ENCODE peak calls at places on chromosomes 12 and 14, in four cellular contexts. O is H1, Z is HepG2, S is K562. X is an unnamed sample.

GRCh38 chr12:88931598-88931997 is 351.3 kb upstream of the KITLG start:
- DNase-seq in O (no peak), Z (peak), S (no peak), X (no peak)

GRCh38 chr14:99633141-99633540 is 11.8 kb upstream of the HHIPL1 start:
- DNase-seq in O (no peak), Z (no peak), S (no peak), X (no peak)

GRCh38 chr14:105582639-105583038 is 56.3 kb downstream of the TMEM121 start:
- DNase-seq in O (no peak), Z (peak), S (no peak), X (no peak)

GRCh38 chr14:105093426-105094192 is 28.4 kb upstream of the GPR132 start:
- DNase-seq in O (peak), Z (peak), S (peak), X (peak)

GRCh38 chr14:26887842-26888241 is 290.0 kb upstream of the NOVA1 start:
- DNase-seq in O (no peak), Z (no peak), S (no peak), X (no peak)

GRCh38 chr12:8840938-8841633 is 18.7 kb downstream of the A2ML1 start:
- DNase-seq in O (no peak), Z (no peak), S (peak), X (no peak)

GRCh38 chr14:59511916-59512530 is 27.7 kb downstream of the JKAMP start:
- DNase-seq in O (peak), Z (no peak), S (peak), X (peak)

GRCh38 chr12:28817524-28817923 is 331.6 kb upstream of the FAR2 start:
- DNase-seq in O (no peak), Z (no peak), S (peak), X (no peak)

GRCh38 chr14:63186453-63186852 is 17.8 kb upstream of the RHOJ start:
- DNase-seq in O (no peak), Z (no peak), S (no peak), X (no peak)

GRCh38 chr12:96670334-96670899 is 181.0 kb downstream of the CFAP54 start:
- DNase-seq in O (no peak), Z (peak), S (no peak), X (no peak)

GRCh38 chr12:112270673-112271072 is 111.6 kb downstream of the HECTD4 start:
- DNase-seq in O (no peak), Z (no peak), S (no peak), X (no peak)

GRCh38 chr12:49548822-49549648 is 10.2 kb downstream of the KCNH3 start:
- DNase-seq in O (peak), Z (no peak), S (peak), X (no peak)

GRCh38 chr14:45838597-45838996 is 585.6 kb upstream of the MIS18BP1 start:
- DNase-seq in O (no peak), Z (no peak), S (no peak), X (no peak)

GRCh38 chr12:116975779-116976393 is 65.1 kb downstream of the FBXW8 start:
- DNase-seq in O (no peak), Z (no peak), S (no peak), X (no peak)

GRCh38 chr12:32272465-32272864 is 126.9 kb upstream of the FGD4 start:
- DNase-seq in O (no peak), Z (no peak), S (no peak), X (no peak)

GRCh38 chr14:68927956-68928675 is 51.0 kb downstream of the ACTN1 start:
- DNase-seq in O (no peak), Z (no peak), S (no peak), X (no peak)

GRCh38 chr12:115203661-115204060 is 519.7 kb upstream of the TBX3 start:
- DNase-seq in O (no peak), Z (no peak), S (no peak), X (no peak)

GRCh38 chr12:69570545-69571399 is 14.5 kb upstream of the CCT2 start:
- DNase-seq in O (peak), Z (peak), S (peak), X (peak)

GRCh38 chr14:74913986-74914573 is 9.0 kb downstream of the RPS6KL1 start:
- DNase-seq in O (no peak), Z (peak), S (peak), X (peak)

GRCh38 chr14:53515264-53515663 is 362.1 kb upstream of the DDHD1 start:
- DNase-seq in O (no peak), Z (no peak), S (no peak), X (no peak)

GRCh38 chr14:55107766-55108554 is 21.1 kb upstream of the LGALS3 start:
- DNase-seq in O (no peak), Z (peak), S (peak), X (peak)

GRCh38 chr12:32083489-32083888 is 23.2 kb upstream of the BICD1 start:
- DNase-seq in O (no peak), Z (no peak), S (no peak), X (no peak)

GRCh38 chr12:57110189-57111045 is 745 bp downstream of the STAT6 start:
- DNase-seq in O (peak), Z (peak), S (peak), X (peak)

GRCh38 chr12:112992541-112993398 is 14.5 kb downstream of the OAS2 start:
- DNase-seq in O (peak), Z (peak), S (peak), X (peak)

GRCh38 chr12:9134981-9135628 is 19.4 kb upstream of the A2M start:
- DNase-seq in O (peak), Z (peak), S (peak), X (peak)

GRCh38 chr14:105325716-105326567 is 11.4 kb downstream of the PACS2 start:
- DNase-seq in O (no peak), Z (no peak), S (no peak), X (no peak)

GRCh38 chr12:108307006-108307405 is 32.1 kb downstream of the CMKLR1 start:
- DNase-seq in O (no peak), Z (no peak), S (no peak), X (no peak)

GRCh38 chr14:104235686-104236085 is 97.3 kb downstream of the KIF26A start:
- DNase-seq in O (peak), Z (no peak), S (no peak), X (no peak)

GRCh38 chr14:52987514-52987913 is 36.7 kb upstream of the FERMT2 start:
- DNase-seq in O (no peak), Z (no peak), S (no peak), X (no peak)

GRCh38 chr14:57526942-57527341 is 33.3 kb upstream of the CCDC198 start:
- DNase-seq in O (peak), Z (peak), S (peak), X (no peak)

GRCh38 chr12:106138279-106138645 is 492 bp downstream of the NUAK1 start:
- DNase-seq in O (no peak), Z (no peak), S (no peak), X (no peak)

GRCh38 chr14:89344871-89345270 is 72.2 kb downstream of the FOXN3 start:
- DNase-seq in O (no peak), Z (no peak), S (no peak), X (no peak)

GRCh38 chr12:92118826-92119536 is 26.7 kb downstream of the BTG1 start:
- DNase-seq in O (no peak), Z (peak), S (no peak), X (no peak)

GRCh38 chr12:90974286-90974685 is 19.3 kb upstream of the CCER1 start:
- DNase-seq in O (no peak), Z (no peak), S (no peak), X (peak)

GRCh38 chr12:113862570-113863454 is 103.3 kb downstream of the RBM19 start:
- DNase-seq in O (no peak), Z (no peak), S (peak), X (no peak)

GRCh38 chr12:126171936-126172559 is 1106.8 kb downstream of the AACS start:
- DNase-seq in O (no peak), Z (no peak), S (no peak), X (no peak)

GRCh38 chr12:104790296-104791125 is 167.6 kb downstream of the SLC41A2 start:
- DNase-seq in O (peak), Z (peak), S (peak), X (peak)

GRCh38 chr12:47100146-47100545 is 20.4 kb upstream of the AMIGO2 start:
- DNase-seq in O (no peak), Z (no peak), S (no peak), X (no peak)

GRCh38 chr12:47097276-47097896 is 17.6 kb upstream of the AMIGO2 start:
- DNase-seq in O (no peak), Z (no peak), S (no peak), X (peak)

GRCh38 chr12:47098099-47098498 is 18.3 kb upstream of the AMIGO2 start:
- DNase-seq in O (no peak), Z (no peak), S (no peak), X (no peak)

GRCh38 chr12:47094804-47095203 is 15.0 kb upstream of the AMIGO2 start:
- DNase-seq in O (no peak), Z (no peak), S (no peak), X (peak)

DNA sequence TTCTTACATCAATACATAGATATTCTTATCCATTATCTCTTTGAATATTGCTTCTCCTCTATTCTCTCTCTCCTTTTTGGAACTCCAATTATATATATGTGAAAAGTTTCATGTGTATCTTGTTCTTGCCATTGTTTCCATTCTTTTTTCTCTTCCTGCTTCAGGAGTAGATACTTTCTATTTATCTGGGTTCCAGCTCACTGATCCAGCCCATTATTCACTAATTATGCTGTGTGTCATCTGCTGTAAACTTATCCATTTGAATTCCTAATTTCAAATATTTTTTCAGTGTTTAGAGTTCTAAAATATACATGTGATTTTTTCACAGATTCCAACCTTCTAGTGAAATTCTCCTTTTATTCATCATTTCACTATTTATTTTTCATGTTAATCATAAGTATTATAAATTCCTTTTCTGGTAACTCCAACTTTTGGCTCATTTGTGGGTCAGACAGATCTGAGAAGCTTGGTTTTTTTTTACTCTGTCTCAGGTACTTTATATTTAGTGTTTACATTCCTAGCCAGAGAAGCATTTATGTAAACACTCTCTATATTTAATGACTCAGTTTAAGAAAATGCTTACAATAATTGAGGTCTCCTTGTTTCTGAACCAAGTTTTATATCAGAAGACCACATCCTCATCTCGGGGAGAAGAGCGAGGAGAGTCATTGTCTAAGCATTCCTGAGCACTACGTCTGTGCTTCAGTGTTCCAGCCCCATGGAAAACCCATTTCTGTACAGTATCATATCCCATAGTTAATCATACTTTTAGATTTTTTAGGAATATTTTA is 15.9 kb upstream of the AMIGO2 start:
- DNase-seq in O (no peak), Z (no peak), S (no peak), X (no peak)
- TF ChIP-seq PHF8 in O (no peak), Z (no peak), S (no peak), X (no peak)

GRCh38 chr14:101233016-101233355 is 328.3 kb upstream of the DIO3 start:
- DNase-seq in O (no peak), Z (no peak), S (no peak), X (no peak)

GRCh38 chr14:101231828-101232227 is 328.3 kb upstream of the RTL1 start:
- DNase-seq in O (peak), Z (no peak), S (no peak), X (no peak)

GRCh38 chr14:101233391-101233790 is 327.9 kb upstream of the DIO3 start:
- DNase-seq in O (no peak), Z (no peak), S (no peak), X (no peak)

GRCh38 chr14:101230851-101231550 is 327.5 kb upstream of the RTL1 start:
- DNase-seq in O (no peak), Z (no peak), S (no peak), X (no peak)

GRCh38 chr14:101232340-101233015 is 328.8 kb upstream of the DIO3 start:
- DNase-seq in O (peak), Z (no peak), S (no peak), X (no peak)
- TF ChIP-seq PHF8 in O (no peak), Z (no peak), S (no peak), X (no peak)

GRCh38 chr12:82522285-82522684 is 164.0 kb downstream of the METTL25 start:
- DNase-seq in O (no peak), Z (no peak), S (no peak), X (no peak)

GRCh38 chr12:82517027-82517426 is 158.7 kb downstream of the METTL25 start:
- DNase-seq in O (no peak), Z (peak), S (peak), X (peak)

GRCh38 chr12:82519508-82519907 is 161.2 kb downstream of the METTL25 start:
- DNase-seq in O (no peak), Z (no peak), S (no peak), X (no peak)

GRCh38 chr12:82522762-82523161 is 163.9 kb upstream of the TMTC2 start:
- DNase-seq in O (no peak), Z (no peak), S (no peak), X (no peak)

DNA sequence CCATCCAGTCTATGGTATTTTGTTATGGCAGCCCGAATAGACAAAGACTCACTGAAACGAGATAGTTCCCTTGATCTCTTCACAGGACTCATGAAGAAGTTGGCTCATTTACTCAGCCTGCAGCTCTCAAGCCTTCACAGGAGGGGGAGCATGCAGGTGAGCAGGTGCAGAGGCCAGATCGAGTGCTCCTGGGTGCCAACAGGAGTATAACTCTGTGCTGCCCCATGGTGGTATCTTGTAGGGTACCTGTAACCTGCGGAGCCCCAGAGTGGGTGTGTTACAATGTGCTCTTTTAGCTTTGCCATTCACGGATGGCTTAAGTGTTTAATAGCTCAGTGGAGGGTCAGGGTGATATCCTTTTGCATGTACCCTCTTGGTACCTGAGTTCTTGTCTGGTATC is 159.5 kb downstream of the METTL25 start:
- DNase-seq in O (no peak), Z (no peak), S (no peak), X (no peak)
- TF ChIP-seq PHF8 in O (no peak), Z (no peak), S (no peak), X (no peak)

DNA sequence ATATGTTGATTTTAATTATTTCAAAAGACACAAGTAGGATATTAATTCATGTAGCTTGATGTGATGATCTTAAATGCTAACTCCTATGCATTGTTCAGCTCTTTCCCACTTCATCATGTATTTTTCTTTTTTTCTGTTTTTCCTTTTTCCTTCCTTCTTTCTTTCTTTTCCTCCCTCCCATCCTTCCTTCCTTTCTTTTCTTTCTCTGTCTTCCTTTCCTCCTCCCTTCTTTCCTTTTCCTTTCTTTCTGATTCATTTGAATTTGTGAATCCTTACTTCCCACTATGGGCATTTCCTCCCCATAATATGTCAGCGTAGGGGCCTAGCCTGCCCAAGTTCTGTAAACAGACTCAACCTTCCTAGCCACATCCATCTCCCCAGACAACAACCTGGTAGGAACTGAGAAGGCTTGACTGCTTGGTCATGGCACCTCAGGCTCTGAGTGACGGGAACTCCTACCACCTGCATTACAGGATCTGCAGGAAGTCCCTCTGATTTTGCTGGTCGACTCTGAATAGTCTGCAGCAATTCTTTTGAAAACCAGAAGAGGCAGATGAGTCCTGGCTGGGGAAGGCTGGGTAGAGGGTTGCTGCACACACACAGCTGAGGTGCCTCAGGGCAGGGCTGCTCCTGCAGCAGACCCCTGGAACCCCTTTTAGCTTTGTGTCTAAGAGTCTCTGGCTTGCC is 33.4 kb upstream of the BHLHE41 start:
- DNase-seq in O (no peak), Z (no peak), S (no peak), X (no peak)
- TF ChIP-seq PHF8 in O (no peak), Z (no peak), S (no peak), X (no peak)

DNA sequence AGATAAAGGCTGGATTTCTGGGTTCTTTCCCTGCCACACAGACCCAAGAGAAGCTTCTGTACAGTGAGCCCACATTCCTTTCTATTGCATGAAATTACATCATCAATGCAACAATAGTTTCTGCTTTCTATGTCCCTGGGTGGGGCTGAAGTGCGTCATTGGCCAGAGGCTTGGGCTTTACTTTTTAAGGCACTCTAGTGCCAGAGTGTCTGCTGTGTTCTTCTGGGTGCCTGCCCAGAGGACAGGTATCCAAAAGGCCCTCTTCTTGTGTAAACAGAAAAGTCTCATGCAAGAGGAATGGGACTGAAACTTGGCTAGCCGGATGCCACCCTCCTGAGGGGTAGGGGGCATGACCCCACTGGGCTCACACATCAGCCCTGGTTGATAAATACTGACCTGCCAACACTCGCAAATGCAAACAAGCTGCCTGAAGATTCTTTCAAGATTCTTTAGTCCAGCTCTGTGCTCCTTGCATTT is 5.9 kb downstream of the KRT86 start:
- DNase-seq in O (no peak), Z (peak), S (peak), X (peak)
- TF ChIP-seq PHF8 in O (no peak), Z (no peak), S (no peak), X (no peak)

DNA sequence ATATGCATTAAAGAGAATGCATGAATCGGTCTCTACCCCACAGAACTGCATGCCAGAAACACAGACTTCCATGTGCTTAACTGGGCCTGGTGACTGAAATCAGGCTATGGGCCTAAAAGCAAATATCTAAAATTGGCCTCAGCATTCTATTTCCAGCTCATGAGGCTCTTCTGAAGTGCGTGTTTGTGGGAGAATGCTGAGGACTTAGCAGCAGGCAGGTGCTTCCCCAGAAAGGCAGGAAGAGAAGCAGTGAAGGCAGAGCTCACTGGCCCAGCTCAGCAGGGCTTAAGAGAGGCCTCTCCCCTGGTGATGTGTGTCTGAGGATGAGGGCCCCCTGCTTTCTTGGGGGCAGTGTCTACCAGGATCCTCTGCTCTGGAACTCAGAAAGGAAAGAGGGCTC is 48.6 kb downstream of the ADGRD1 start:
- DNase-seq in O (no peak), Z (no peak), S (no peak), X (no peak)
- TF ChIP-seq PHF8 in O (no peak), Z (no peak), S (no peak), X (no peak)

X was measured in A549.